ENCODE peak calls at places on chromosomes 2 and 18, in nine cellular contexts. One of them, this sample, is unnamed.

GRCh38 chr2:240915526-240916335 is 9.6 kb downstream of the CROCC2 start:
- DNase-seq in lung microvascular endothelial cell: no peak
- DNase-seq in B cell: no peak
- DNase-seq in midbrain: no peak
- DNase-seq in brain pericyte: no peak
- DNase-seq in KG1: no peak
- DNase-seq in activated T-cell treated with anti-CD3 and anti-CD28 coated beads, Interleukin-2, amount 50 U/mL, for 1 hour: no peak
- DNase-seq in GM04504: no peak
- DNase-seq in stimulated activated CD4-positive, alpha-beta T cell treated with anti-CD3 and anti-CD28 coated beads, Interleukin-2, amount 100 ng/mL, for 48 hours: no peak
- DNase-seq in this sample: no peak

GRCh38 chr18:23137788-23138216 is 2.5 kb downstream of the CABLES1 start:
- DNase-seq in GM04504: no peak
- DNase-seq in stimulated activated CD4-positive, alpha-beta T cell treated with anti-CD3 and anti-CD28 coated beads, Interleukin-2, amount 100 ng/mL, for 48 hours: no peak
- DNase-seq in activated T-cell treated with anti-CD3 and anti-CD28 coated beads, Interleukin-2, amount 50 U/mL, for 1 hour: no peak
- DNase-seq in midbrain: peak
- DNase-seq in KG1: no peak
- DNase-seq in B cell: no peak
- DNase-seq in lung microvascular endothelial cell: peak
- DNase-seq in brain pericyte: no peak
- DNase-seq in this sample: no peak

GRCh38 chr2:63591566-63592175 is 2.9 kb downstream of the MDH1 start:
- DNase-seq in lung microvascular endothelial cell: no peak
- DNase-seq in GM04504: no peak
- DNase-seq in B cell: no peak
- DNase-seq in activated T-cell treated with anti-CD3 and anti-CD28 coated beads, Interleukin-2, amount 50 U/mL, for 1 hour: no peak
- DNase-seq in brain pericyte: no peak
- DNase-seq in stimulated activated CD4-positive, alpha-beta T cell treated with anti-CD3 and anti-CD28 coated beads, Interleukin-2, amount 100 ng/mL, for 48 hours: no peak
- DNase-seq in midbrain: no peak
- DNase-seq in KG1: no peak
- DNase-seq in this sample: no peak

GRCh38 chr2:111662771-111663470 is 221.1 kb downstream of the ANAPC1 start:
- DNase-seq in midbrain: no peak
- DNase-seq in activated T-cell treated with anti-CD3 and anti-CD28 coated beads, Interleukin-2, amount 50 U/mL, for 1 hour: no peak
- DNase-seq in lung microvascular endothelial cell: no peak
- DNase-seq in brain pericyte: no peak
- DNase-seq in stimulated activated CD4-positive, alpha-beta T cell treated with anti-CD3 and anti-CD28 coated beads, Interleukin-2, amount 100 ng/mL, for 48 hours: peak
- DNase-seq in B cell: no peak
- DNase-seq in GM04504: no peak
- DNase-seq in KG1: no peak
- DNase-seq in this sample: no peak

GRCh38 chr2:216108310-216108966 is 710 bp upstream of the XRCC5 start:
- DNase-seq in B cell: no peak
- DNase-seq in stimulated activated CD4-positive, alpha-beta T cell treated with anti-CD3 and anti-CD28 coated beads, Interleukin-2, amount 100 ng/mL, for 48 hours: no peak
- DNase-seq in midbrain: no peak
- DNase-seq in brain pericyte: no peak
- DNase-seq in KG1: no peak
- DNase-seq in lung microvascular endothelial cell: no peak
- DNase-seq in GM04504: no peak
- DNase-seq in activated T-cell treated with anti-CD3 and anti-CD28 coated beads, Interleukin-2, amount 50 U/mL, for 1 hour: no peak
- DNase-seq in this sample: no peak

GRCh38 chr2:216774620-216775019 is 79.3 kb upstream of the IGFBP5 start:
- DNase-seq in activated T-cell treated with anti-CD3 and anti-CD28 coated beads, Interleukin-2, amount 50 U/mL, for 1 hour: no peak
- DNase-seq in stimulated activated CD4-positive, alpha-beta T cell treated with anti-CD3 and anti-CD28 coated beads, Interleukin-2, amount 100 ng/mL, for 48 hours: no peak
- DNase-seq in lung microvascular endothelial cell: no peak
- DNase-seq in GM04504: peak
- DNase-seq in midbrain: no peak
- DNase-seq in brain pericyte: peak
- DNase-seq in B cell: no peak
- DNase-seq in KG1: no peak
- DNase-seq in this sample: no peak

GRCh38 chr18:10213526-10213925 is 240.9 kb upstream of the APCDD1 start:
- DNase-seq in B cell: peak
- DNase-seq in GM04504: no peak
- DNase-seq in stimulated activated CD4-positive, alpha-beta T cell treated with anti-CD3 and anti-CD28 coated beads, Interleukin-2, amount 100 ng/mL, for 48 hours: no peak
- DNase-seq in midbrain: no peak
- DNase-seq in lung microvascular endothelial cell: no peak
- DNase-seq in activated T-cell treated with anti-CD3 and anti-CD28 coated beads, Interleukin-2, amount 50 U/mL, for 1 hour: no peak
- DNase-seq in brain pericyte: no peak
- DNase-seq in KG1: no peak
- DNase-seq in this sample: no peak

GRCh38 chr2:149562304-149562703 is 25.3 kb downstream of the MMADHC start:
- DNase-seq in B cell: no peak
- DNase-seq in lung microvascular endothelial cell: no peak
- DNase-seq in KG1: no peak
- DNase-seq in brain pericyte: no peak
- DNase-seq in stimulated activated CD4-positive, alpha-beta T cell treated with anti-CD3 and anti-CD28 coated beads, Interleukin-2, amount 100 ng/mL, for 48 hours: no peak
- DNase-seq in midbrain: no peak
- DNase-seq in GM04504: peak
- DNase-seq in activated T-cell treated with anti-CD3 and anti-CD28 coated beads, Interleukin-2, amount 50 U/mL, for 1 hour: no peak
- DNase-seq in this sample: no peak

GRCh38 chr2:188937228-188938220 is 36.6 kb upstream of the COL3A1 start:
- DNase-seq in activated T-cell treated with anti-CD3 and anti-CD28 coated beads, Interleukin-2, amount 50 U/mL, for 1 hour: no peak
- DNase-seq in GM04504: peak
- DNase-seq in lung microvascular endothelial cell: peak
- DNase-seq in KG1: no peak
- DNase-seq in stimulated activated CD4-positive, alpha-beta T cell treated with anti-CD3 and anti-CD28 coated beads, Interleukin-2, amount 100 ng/mL, for 48 hours: no peak
- DNase-seq in brain pericyte: peak
- DNase-seq in midbrain: no peak
- DNase-seq in B cell: no peak
- DNase-seq in this sample: peak

GRCh38 chr18:71878226-71878625 is 665.9 kb downstream of the CBLN2 start:
- DNase-seq in KG1: no peak
- DNase-seq in lung microvascular endothelial cell: no peak
- DNase-seq in activated T-cell treated with anti-CD3 and anti-CD28 coated beads, Interleukin-2, amount 50 U/mL, for 1 hour: no peak
- DNase-seq in brain pericyte: no peak
- DNase-seq in midbrain: no peak
- DNase-seq in B cell: no peak
- DNase-seq in GM04504: no peak
- DNase-seq in stimulated activated CD4-positive, alpha-beta T cell treated with anti-CD3 and anti-CD28 coated beads, Interleukin-2, amount 100 ng/mL, for 48 hours: no peak
- DNase-seq in this sample: no peak

This sample was measured in fibroblast of the conjunctiva.